ENCODE peak calls at places on chromosomes 2 and 18, in ten cellular contexts. One of them, this sample, is unnamed.

GRCh38 chr2:137091704-137092103 is 326.4 kb downstream of the THSD7B start:
- DNase-seq in A673: no peak
- DNase-seq in SJSA1: no peak
- DNase-seq in astrocyte: no peak
- DNase-seq in pancreas: no peak
- DNase-seq in body of pancreas: no peak
- DNase-seq in tibial artery: no peak
- DNase-seq in SJCRH30: no peak
- DNase-seq in left lung: no peak
- DNase-seq in right cardiac atrium: no peak
- DNase-seq in this sample: no peak

GRCh38 chr2:223562078-223562477 is 40.1 kb downstream of the SCG2 start:
- DNase-seq in A673: no peak
- DNase-seq in SJSA1: no peak
- DNase-seq in astrocyte: no peak
- DNase-seq in pancreas: no peak
- DNase-seq in body of pancreas: no peak
- DNase-seq in tibial artery: no peak
- DNase-seq in SJCRH30: no peak
- DNase-seq in left lung: no peak
- DNase-seq in right cardiac atrium: no peak
- DNase-seq in this sample: no peak

GRCh38 chr2:191935247-191935646 is 88.4 kb upstream of the CAVIN2 start:
- DNase-seq in A673: peak; percentile 22
- DNase-seq in SJSA1: no peak
- DNase-seq in astrocyte: no peak
- DNase-seq in pancreas: no peak
- DNase-seq in body of pancreas: no peak
- DNase-seq in tibial artery: no peak
- DNase-seq in SJCRH30: peak; percentile 95
- DNase-seq in left lung: no peak
- DNase-seq in right cardiac atrium: no peak
- DNase-seq in this sample: no peak

GRCh38 chr2:1494257-1494656 is 81.0 kb downstream of the TPO start:
- DNase-seq in A673: no peak
- DNase-seq in SJSA1: peak; percentile 37
- DNase-seq in astrocyte: no peak
- DNase-seq in pancreas: no peak
- DNase-seq in body of pancreas: no peak
- DNase-seq in tibial artery: no peak
- DNase-seq in SJCRH30: no peak
- DNase-seq in left lung: peak; percentile 51
- DNase-seq in right cardiac atrium: no peak
- DNase-seq in this sample: no peak

GRCh38 chr2:218263817-218264611 is 3.2 kb downstream of the GPBAR1 start:
- DNase-seq in A673: no peak
- DNase-seq in SJSA1: peak; percentile 84
- DNase-seq in astrocyte: no peak
- DNase-seq in pancreas: no peak
- DNase-seq in body of pancreas: no peak
- DNase-seq in tibial artery: no peak
- DNase-seq in SJCRH30: no peak
- DNase-seq in left lung: no peak
- DNase-seq in right cardiac atrium: peak; percentile 58
- DNase-seq in this sample: no peak

GRCh38 chr2:219124379-219125110 is 36.1 kb downstream of the NHEJ1 start:
- DNase-seq in A673: no peak
- DNase-seq in SJSA1: no peak
- DNase-seq in astrocyte: peak; percentile 61
- DNase-seq in pancreas: no peak
- DNase-seq in body of pancreas: no peak
- DNase-seq in tibial artery: no peak
- DNase-seq in SJCRH30: no peak
- DNase-seq in left lung: no peak
- DNase-seq in right cardiac atrium: no peak
- DNase-seq in this sample: no peak

GRCh38 chr18:64042728-64043358 is 73.0 kb downstream of the SERPINB8 start:
- DNase-seq in A673: no peak
- DNase-seq in SJSA1: no peak
- DNase-seq in astrocyte: no peak
- DNase-seq in pancreas: no peak
- DNase-seq in body of pancreas: no peak
- DNase-seq in tibial artery: no peak
- DNase-seq in SJCRH30: no peak
- DNase-seq in left lung: peak; percentile 57
- DNase-seq in right cardiac atrium: no peak
- DNase-seq in this sample: no peak

GRCh38 chr2:28347193-28347592 is 45.5 kb upstream of the FOSL2 start:
- DNase-seq in A673: no peak
- DNase-seq in SJSA1: no peak
- DNase-seq in astrocyte: no peak
- DNase-seq in pancreas: no peak
- DNase-seq in body of pancreas: no peak
- DNase-seq in tibial artery: no peak
- DNase-seq in SJCRH30: no peak
- DNase-seq in left lung: no peak
- DNase-seq in right cardiac atrium: no peak
- DNase-seq in this sample: no peak

GRCh38 chr18:11752116-11752911 is 63.2 kb downstream of the GNAL start:
- DNase-seq in A673: peak; percentile 12
- DNase-seq in SJSA1: peak; percentile 67
- DNase-seq in astrocyte: peak; percentile 16
- DNase-seq in pancreas: no peak
- DNase-seq in body of pancreas: no peak
- DNase-seq in tibial artery: no peak
- DNase-seq in SJCRH30: no peak
- DNase-seq in left lung: no peak
- DNase-seq in right cardiac atrium: no peak
- DNase-seq in this sample: no peak

GRCh38 chr2:38643021-38643671 is 22.8 kb upstream of the GALM start:
- DNase-seq in A673: no peak
- DNase-seq in SJSA1: no peak
- DNase-seq in astrocyte: no peak
- DNase-seq in pancreas: no peak
- DNase-seq in body of pancreas: no peak
- DNase-seq in tibial artery: no peak
- DNase-seq in SJCRH30: no peak
- DNase-seq in left lung: no peak
- DNase-seq in right cardiac atrium: no peak
- DNase-seq in this sample: no peak

GRCh38 chr18:32321826-32322225 is 132.0 kb downstream of the MEP1B start:
- DNase-seq in A673: no peak
- DNase-seq in SJSA1: no peak
- DNase-seq in astrocyte: no peak
- DNase-seq in pancreas: no peak
- DNase-seq in body of pancreas: no peak
- DNase-seq in tibial artery: no peak
- DNase-seq in SJCRH30: peak; percentile 41
- DNase-seq in left lung: no peak
- DNase-seq in right cardiac atrium: no peak
- DNase-seq in this sample: no peak
- H3K9me3 ChIP-seq in A673: no peaks in the 10 kb centered on the region
- H3K9me3 ChIP-seq in SJSA1: no peaks in the 10 kb centered on the region
- H3K9me3 ChIP-seq in astrocyte: no peaks in the 10 kb centered on the region
- H3K9me3 ChIP-seq in pancreas: no peaks in the 10 kb centered on the region
- H3K9me3 ChIP-seq in body of pancreas: no peaks in the 10 kb centered on the region
- H3K9me3 ChIP-seq in tibial artery: no peaks in the 10 kb centered on the region
- H3K9me3 ChIP-seq in SJCRH30: no peaks in the 10 kb centered on the region
- H3K9me3 ChIP-seq in left lung: no peaks in the 10 kb centered on the region
- H3K9me3 ChIP-seq in right cardiac atrium: no peaks in the 10 kb centered on the region
- H3K9me3 ChIP-seq in this sample: no peaks in the 10 kb centered on the region

DNA sequence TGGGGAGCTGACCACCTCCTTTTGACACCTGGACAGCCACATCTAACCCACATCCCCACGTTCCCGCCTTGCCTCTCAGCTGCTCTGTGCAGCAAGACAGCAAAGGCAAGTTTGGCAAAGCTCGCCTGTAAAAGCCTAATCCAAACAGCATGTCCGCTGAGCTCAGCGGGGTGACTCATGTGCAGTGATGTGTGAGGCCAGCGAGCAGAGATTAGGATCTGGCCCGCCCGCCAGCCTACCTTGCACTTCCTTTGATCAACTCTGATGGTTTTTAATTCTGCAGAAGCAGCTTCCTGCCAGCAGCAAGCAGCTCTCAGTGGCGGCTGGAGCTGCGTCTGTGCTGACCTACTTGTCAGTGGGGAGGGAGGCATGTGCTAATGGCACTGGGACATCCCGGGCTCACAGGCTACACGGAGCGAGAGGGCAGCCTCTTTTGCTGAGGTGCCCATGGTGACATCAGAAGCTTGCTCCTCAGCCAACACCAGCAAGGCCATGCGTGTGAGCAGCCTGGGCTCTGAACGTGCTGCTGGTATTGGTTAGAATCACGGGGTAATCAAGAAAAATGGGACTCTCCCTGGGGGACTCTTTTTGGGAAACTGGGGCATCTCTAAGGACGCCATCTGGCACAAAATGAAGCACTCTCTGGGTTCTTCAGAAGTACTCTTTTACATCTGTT is 36.0 kb upstream of the EML4 start:
- DNase-seq in A673: peak; percentile 94
- DNase-seq in SJSA1: peak; percentile 96
- DNase-seq in astrocyte: peak; percentile 98
- DNase-seq in pancreas: peak; percentile 89
- DNase-seq in body of pancreas: peak; percentile 91
- DNase-seq in tibial artery: peak; percentile 90
- DNase-seq in SJCRH30: peak; percentile 96
- DNase-seq in left lung: peak; percentile 90
- DNase-seq in right cardiac atrium: peak; percentile 88
- DNase-seq in this sample: peak; percentile 77
- H3K4me3 ChIP-seq in A673: no peak overlapping the region
- H3K4me3 ChIP-seq in SJSA1: peak overlapping the region; percentile 2
- H3K4me3 ChIP-seq in astrocyte: peak overlapping the region; percentile 48
- H3K4me3 ChIP-seq in pancreas: peak overlapping the region; percentile 20
- H3K4me3 ChIP-seq in body of pancreas: no peak overlapping the region
- H3K4me3 ChIP-seq in tibial artery: peak overlapping the region; percentile 36
- H3K4me3 ChIP-seq in SJCRH30: peak overlapping the region; percentile 40
- H3K4me3 ChIP-seq in left lung: no peak overlapping the region
- H3K4me3 ChIP-seq in right cardiac atrium: no peak overlapping the region
- H3K4me3 ChIP-seq in this sample: peak overlapping the region; percentile 64

GRCh38 chr2:89780318-89780717 is 1088.8 kb downstream of the RPIA start:
- DNase-seq in A673: no peak
- DNase-seq in SJSA1: no peak
- DNase-seq in astrocyte: no peak
- DNase-seq in pancreas: no peak
- DNase-seq in body of pancreas: no peak
- DNase-seq in tibial artery: no peak
- DNase-seq in SJCRH30: no peak
- DNase-seq in left lung: no peak
- DNase-seq in right cardiac atrium: no peak
- DNase-seq in this sample: no peak

DNA sequence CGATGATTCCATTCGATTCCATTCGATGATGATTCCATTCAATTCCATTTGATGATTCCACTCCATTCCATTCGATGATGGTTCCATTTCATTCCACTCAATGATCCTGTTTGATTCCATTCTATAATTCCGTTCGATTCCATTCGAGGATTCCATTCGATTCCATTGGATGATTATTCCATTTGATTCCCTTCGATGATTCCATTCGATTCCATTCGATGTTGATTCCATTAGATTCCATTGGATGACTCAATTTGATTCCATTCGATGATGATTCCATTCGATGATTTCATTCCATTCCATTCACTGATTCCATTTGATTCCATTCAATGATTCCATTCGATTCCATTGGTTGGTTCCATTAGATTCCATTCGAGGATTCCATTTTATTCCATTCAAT is 1084.4 kb downstream of the RPIA start:
- DNase-seq in A673: no peak
- DNase-seq in SJSA1: no peak
- DNase-seq in astrocyte: no peak
- DNase-seq in pancreas: no peak
- DNase-seq in body of pancreas: no peak
- DNase-seq in tibial artery: no peak
- DNase-seq in SJCRH30: no peak
- DNase-seq in left lung: no peak
- DNase-seq in right cardiac atrium: no peak
- DNase-seq in this sample: no peak
- H3K9me3 ChIP-seq in A673: peaks cover 63% of the 10 kb centered on the region
- H3K9me3 ChIP-seq in SJSA1: peaks cover 21% of the 10 kb centered on the region
- H3K9me3 ChIP-seq in astrocyte: peaks cover 56% of the 10 kb centered on the region
- H3K9me3 ChIP-seq in pancreas: no peaks in the 10 kb centered on the region
- H3K9me3 ChIP-seq in body of pancreas: no peaks in the 10 kb centered on the region
- H3K9me3 ChIP-seq in tibial artery: peaks cover 30% of the 10 kb centered on the region
- H3K9me3 ChIP-seq in SJCRH30: peaks cover 6% of the 10 kb centered on the region
- H3K9me3 ChIP-seq in left lung: no peaks in the 10 kb centered on the region
- H3K9me3 ChIP-seq in right cardiac atrium: peaks cover 2% of the 10 kb centered on the region
- H3K9me3 ChIP-seq in this sample: peaks cover 10% of the 10 kb centered on the region

GRCh38 chr2:228655341-228655740 is 473.9 kb upstream of the SPHKAP start:
- DNase-seq in A673: no peak
- DNase-seq in SJSA1: no peak
- DNase-seq in astrocyte: peak; percentile 18
- DNase-seq in pancreas: no peak
- DNase-seq in body of pancreas: no peak
- DNase-seq in tibial artery: no peak
- DNase-seq in SJCRH30: no peak
- DNase-seq in left lung: no peak
- DNase-seq in right cardiac atrium: no peak
- DNase-seq in this sample: no peak

GRCh38 chr2:228652366-228652765 is 470.9 kb upstream of the SPHKAP start:
- DNase-seq in A673: no peak
- DNase-seq in SJSA1: no peak
- DNase-seq in astrocyte: peak; percentile 43
- DNase-seq in pancreas: no peak
- DNase-seq in body of pancreas: no peak
- DNase-seq in tibial artery: no peak
- DNase-seq in SJCRH30: no peak
- DNase-seq in left lung: no peak
- DNase-seq in right cardiac atrium: no peak
- DNase-seq in this sample: no peak

GRCh38 chr2:228653884-228654283 is 472.4 kb upstream of the SPHKAP start:
- DNase-seq in A673: no peak
- DNase-seq in SJSA1: no peak
- DNase-seq in astrocyte: no peak
- DNase-seq in pancreas: peak; percentile 13
- DNase-seq in body of pancreas: peak; percentile 28
- DNase-seq in tibial artery: no peak
- DNase-seq in SJCRH30: no peak
- DNase-seq in left lung: no peak
- DNase-seq in right cardiac atrium: no peak
- DNase-seq in this sample: no peak

GRCh38 chr2:228657807-228658402 is 476.4 kb upstream of the SPHKAP start:
- DNase-seq in A673: peak; percentile 75
- DNase-seq in SJSA1: no peak
- DNase-seq in astrocyte: peak; percentile 9
- DNase-seq in pancreas: no peak
- DNase-seq in body of pancreas: no peak
- DNase-seq in tibial artery: no peak
- DNase-seq in SJCRH30: peak; percentile 63
- DNase-seq in left lung: no peak
- DNase-seq in right cardiac atrium: no peak
- DNase-seq in this sample: no peak

DNA sequence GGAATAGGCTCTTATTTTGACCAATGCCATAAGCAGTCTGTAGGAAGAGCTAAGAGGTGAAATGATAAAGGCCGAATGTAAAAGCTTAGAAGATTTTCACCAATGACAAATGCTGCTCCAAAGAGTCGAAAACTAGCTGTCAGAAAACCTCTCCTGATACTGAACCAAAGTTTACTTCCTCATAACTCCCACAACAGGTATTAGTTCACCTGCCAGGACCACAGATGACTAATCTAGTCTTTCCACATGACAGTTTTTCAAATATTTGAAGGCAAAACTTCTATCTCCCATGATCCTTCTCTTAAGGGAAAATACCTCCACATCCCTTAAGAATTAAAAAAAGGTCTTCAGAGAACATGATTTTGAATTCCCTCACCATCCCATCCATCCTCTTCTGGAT is 473.2 kb upstream of the SPHKAP start:
- DNase-seq in A673: no peak
- DNase-seq in SJSA1: no peak
- DNase-seq in astrocyte: no peak
- DNase-seq in pancreas: no peak
- DNase-seq in body of pancreas: no peak
- DNase-seq in tibial artery: no peak
- DNase-seq in SJCRH30: no peak
- DNase-seq in left lung: no peak
- DNase-seq in right cardiac atrium: no peak
- DNase-seq in this sample: no peak
- H3K4me3 ChIP-seq in A673: no peak overlapping the region
- H3K4me3 ChIP-seq in SJSA1: no peak overlapping the region
- H3K4me3 ChIP-seq in astrocyte: no peak overlapping the region
- H3K4me3 ChIP-seq in pancreas: no peak overlapping the region
- H3K4me3 ChIP-seq in body of pancreas: no peak overlapping the region
- H3K4me3 ChIP-seq in tibial artery: no peak overlapping the region
- H3K4me3 ChIP-seq in SJCRH30: no peak overlapping the region
- H3K4me3 ChIP-seq in left lung: no peak overlapping the region
- H3K4me3 ChIP-seq in right cardiac atrium: no peak overlapping the region
- H3K4me3 ChIP-seq in this sample: no peak overlapping the region

This sample was measured in thoracic aorta.